ENCODE peak calls at places on chromosomes 1 and 21, in four cellular contexts. A is stomach, G is body of pancreas, U is thyroid gland. B is an unnamed sample.

GRCh38 chr1:52460686-52461085 is 56.3 kb downstream of the PRPF38A start:
- DNase-seq in A (no peak), G (no peak), U (no peak), B (no peak)

GRCh38 chr1:188761226-188761625 is 1716.4 kb downstream of the BRINP3 start:
- DNase-seq in A (no peak), G (no peak), U (no peak), B (no peak)

GRCh38 chr1:53766194-53766748 is 27.3 kb upstream of the GLIS1 start:
- DNase-seq in A (no peak), G (no peak), U (no peak), B (no peak)

GRCh38 chr1:18723206-18723605 is 92.6 kb downstream of the PAX7 start:
- DNase-seq in A (no peak), G (no peak), U (no peak), B (no peak)

GRCh38 chr1:33168556-33169289 is 13.1 kb downstream of the TRIM62 start:
- DNase-seq in A (no peak), G (no peak), U (peak; percentile 41), B (no peak)

GRCh38 chr1:21503706-21504377 is 5.4 kb upstream of the ALPL start:
- DNase-seq in A (no peak), G (no peak), U (no peak), B (no peak)

GRCh38 chr1:82373710-82374109 is 573.0 kb downstream of the ADGRL2 start:
- DNase-seq in A (no peak), G (no peak), U (no peak), B (no peak)

GRCh38 chr1:165884690-165885304 is 57.4 kb downstream of the UCK2 start:
- DNase-seq in A (no peak), G (no peak), U (no peak), B (no peak)

GRCh38 chr1:204726478-204726877 is 40.9 kb upstream of the LRRN2 start:
- DNase-seq in A (no peak), G (peak; percentile 82), U (no peak), B (no peak)

GRCh38 chr1:41319803-41320711 is 41.2 kb upstream of the FOXO6 start:
- DNase-seq in A (no peak), G (peak; percentile 45), U (no peak), B (no peak)

GRCh38 chr1:234702342-234703000 is 92.5 kb upstream of the IRF2BP2 start:
- DNase-seq in A (no peak), G (peak; percentile 33), U (no peak), B (no peak)

GRCh38 chr1:243343970-243344749 is 88.3 kb downstream of the SDCCAG8 start:
- DNase-seq in A (no peak), G (no peak), U (no peak), B (no peak)

GRCh38 chr1:47207811-47208373 is 18.1 kb upstream of the PDZK1IP1 start:
- DNase-seq in A (no peak), G (no peak), U (no peak), B (no peak)

DNA sequence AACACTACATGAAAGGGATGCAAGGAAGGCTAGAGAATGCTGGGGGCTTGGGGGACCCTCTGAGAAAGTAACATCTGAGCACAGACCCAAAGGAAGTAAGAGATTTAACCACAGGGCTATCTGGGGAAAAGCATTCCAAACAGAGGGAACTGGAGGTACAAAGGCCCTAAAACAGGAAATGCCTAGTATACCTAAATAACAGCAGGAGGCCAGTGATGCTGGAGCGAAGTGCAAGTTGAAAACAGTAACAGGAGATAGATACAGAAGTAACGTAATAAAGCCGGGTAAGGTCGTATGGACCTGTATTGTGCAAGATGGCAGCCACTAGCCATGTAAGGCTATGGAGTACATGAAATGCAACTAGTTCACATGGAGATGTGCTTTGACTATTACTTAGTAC is 52.1 kb downstream of the CD34 start:
- DNase-seq in A (no peak), G (no peak), U (no peak), B (no peak)
- TF ChIP-seq POLR2A in A (no peak), G (no peak), U (no peak), B (no peak)

GRCh38 chr1:159780583-159781582 is at the start of gene DUSP23:
- DNase-seq in A (peak; percentile 98), G (peak; percentile 98), U (peak; percentile 98), B (peak; percentile 91)
- TF ChIP-seq POLR2A in A (no peak), G (peak; percentile 93), U (peak; percentile 87), B (no peak)

DNA sequence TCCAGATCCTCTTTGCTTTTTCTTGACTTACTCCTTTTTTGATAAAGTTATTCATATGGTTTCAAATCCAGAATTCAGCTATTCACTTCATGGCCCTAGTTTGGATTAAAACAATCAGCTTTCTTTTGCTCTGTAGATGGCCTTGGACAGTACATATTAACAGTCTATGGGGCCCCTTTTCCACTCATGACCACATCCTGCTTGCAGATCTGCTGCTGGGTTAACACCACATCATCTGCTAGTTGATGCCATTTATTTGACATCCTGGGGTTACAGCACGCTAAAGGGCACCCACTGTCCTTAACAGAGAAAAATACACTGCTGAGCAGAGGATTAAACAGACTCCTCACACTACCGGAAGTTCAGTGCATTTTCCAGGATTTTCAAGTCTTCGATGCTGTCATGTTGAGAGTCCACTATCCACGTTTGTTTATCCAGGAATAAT is 941 bp upstream of the IFI16 start:
- DNase-seq in A (no peak), G (peak; percentile 31), U (no peak), B (no peak)
- TF ChIP-seq POLR2A in A (no peak), G (no peak), U (no peak), B (peak; percentile 76)

GRCh38 chr21:37566790-37567725 is 200.5 kb downstream of the DYRK1A start:
- DNase-seq in A (no peak), G (no peak), U (no peak), B (no peak)
- TF ChIP-seq POLR2A in A (no peak), G (no peak), U (no peak), B (no peak)

B was measured in GM12892.